ENCODE peak calls at places on chromosomes 6 and 20, in four cellular contexts. A is epithelial cell of esophagus, N is upper lobe of right lung, X is mesothelial cell of epicardium. M is an unnamed sample.

GRCh38 chr6:36599791-36600209 is 5.6 kb downstream of the SRSF3 start:
- DNase-seq in X (no peak), A (peak; percentile 86), N (peak; percentile 70), M (no peak)

GRCh38 chr20:1887321-1887720 is 7.9 kb upstream of the SIRPA start:
- DNase-seq in A (no peak), N (no peak), X (no peak), M (no peak)

GRCh38 chr6:45661667-45662066 is 283.9 kb upstream of the SUPT3H start:
- DNase-seq in A (peak; percentile 61), X (no peak), N (no peak), M (no peak)

GRCh38 chr6:52285174-52286068 is 879 bp upstream of the MCM3 start:
- DNase-seq in A (no peak), X (no peak), N (no peak), M (no peak)

GRCh38 chr20:58907481-58908137 is 55.1 kb downstream of the GNAS start:
- DNase-seq in A (peak; percentile 84), X (peak; percentile 71), N (peak; percentile 87), M (no peak)

GRCh38 chr6:134495203-134495892 is 177.4 kb upstream of the SGK1 start:
- DNase-seq in A (no peak), N (no peak), X (no peak), M (no peak)

GRCh38 chr6:100740439-100740838 is 140.7 kb downstream of the ASCC3 start:
- DNase-seq in X (no peak), A (no peak), N (no peak), M (no peak)

GRCh38 chr20:23254034-23254433 is 96.6 kb upstream of the NXT1 start:
- DNase-seq in A (no peak), N (no peak), X (no peak), M (no peak)

GRCh38 chr6:44053106-44053756 is 74.0 kb downstream of the MRPL14 start:
- DNase-seq in X (no peak), N (no peak), A (no peak), M (no peak)

GRCh38 chr6:148457137-148457842 is 114.7 kb downstream of the SASH1 start:
- DNase-seq in N (no peak), X (no peak), A (peak; percentile 23), M (no peak)

GRCh38 chr20:57426156-57426769 is 35.1 kb downstream of the RBM38 start:
- DNase-seq in A (no peak), N (no peak), X (no peak), M (no peak)

GRCh38 chr6:105215506-105215905 is 35.7 kb upstream of the POPDC3 start:
- DNase-seq in N (no peak), X (no peak), A (no peak), M (no peak)

GRCh38 chr6:31652925-31653724 is 664 bp upstream of the BAG6 start:
- DNase-seq in A (no peak), X (no peak), N (peak; percentile 90), M (peak; percentile 87)

GRCh38 chr20:62595491-62595890 is 46.8 kb upstream of the SLCO4A1 start:
- DNase-seq in X (no peak), N (no peak), A (peak; percentile 59), M (no peak)